ENCODE peak calls at places on chromosomes 4 and X, in four cellular contexts. C is GM12878, H is H1, B is HepG2. D is an unnamed sample.

GRCh38 chr4:107034982-107035710 is 967 bp downstream of the DKK2 start:
- DNase-seq in C (no peak), H (no peak), B (no peak), D (no peak)

GRCh38 chrX:28158019-28158777 is 176.9 kb upstream of the DCAF8L1 start:
- DNase-seq in C (no peak), H (peak), B (no peak), D (no peak)

GRCh38 chr4:6324999-6325790 is 55.5 kb downstream of the WFS1 start:
- DNase-seq in H (no peak), C (no peak), B (no peak), D (no peak)

GRCh38 chr4:3296651-3297050 is 3.8 kb downstream of the RGS12 start:
- DNase-seq in B (no peak), H (no peak), C (no peak), D (no peak)

GRCh38 chr4:183249854-183250253 is 70.2 kb downstream of the CLDN22 start:
- DNase-seq in B (peak), C (no peak), H (no peak), D (peak)

GRCh38 chr4:34108456-34108855 is 2135.9 kb downstream of the ARAP2 start:
- DNase-seq in C (no peak), B (no peak), H (no peak), D (no peak)

GRCh38 chr4:160202802-160203201 is 1099.9 kb downstream of the RAPGEF2 start:
- DNase-seq in H (no peak), C (no peak), B (no peak), D (no peak)

GRCh38 chrX:38891641-38892413 is 90.6 kb downstream of the MID1IP1 start:
- DNase-seq in H (no peak), C (no peak), B (no peak), D (no peak)

GRCh38 chr4:186701273-186701672 is 22.4 kb downstream of the FAT1 start:
- DNase-seq in C (no peak), H (peak), B (peak), D (no peak)

GRCh38 chr4:183223046-183223445 is 97.0 kb downstream of the CLDN22 start:
- DNase-seq in H (no peak), B (no peak), C (no peak), D (no peak)

GRCh38 chrX:66602381-66602938 is 36.4 kb downstream of the EDA2R start:
- DNase-seq in H (no peak), C (no peak), B (peak), D (no peak)

GRCh38 chr4:39706334-39706733 is 8.4 kb downstream of the UBE2K start:
- DNase-seq in C (no peak), B (peak), H (peak), D (no peak)

GRCh38 chrX:133726211-133726630 is 259.2 kb downstream of the GPC3 start:
- DNase-seq in H (no peak), B (peak), C (no peak), D (no peak)

GRCh38 chr4:16198271-16198670 is 28.0 kb downstream of the TAPT1 start:
- DNase-seq in C (no peak), H (no peak), B (no peak), D (no peak)
- TF ChIP-seq EP300 in C (no peak), H (no peak), B (no peak), D (no peak)

GRCh38 chr4:8688041-8688907 is 95.7 kb downstream of the CPZ start:
- DNase-seq in C (no peak), H (peak), B (no peak), D (peak)
- TF ChIP-seq ZNF274 in C (no peak), H (no peak), B (no peak), D (no peak)

DNA sequence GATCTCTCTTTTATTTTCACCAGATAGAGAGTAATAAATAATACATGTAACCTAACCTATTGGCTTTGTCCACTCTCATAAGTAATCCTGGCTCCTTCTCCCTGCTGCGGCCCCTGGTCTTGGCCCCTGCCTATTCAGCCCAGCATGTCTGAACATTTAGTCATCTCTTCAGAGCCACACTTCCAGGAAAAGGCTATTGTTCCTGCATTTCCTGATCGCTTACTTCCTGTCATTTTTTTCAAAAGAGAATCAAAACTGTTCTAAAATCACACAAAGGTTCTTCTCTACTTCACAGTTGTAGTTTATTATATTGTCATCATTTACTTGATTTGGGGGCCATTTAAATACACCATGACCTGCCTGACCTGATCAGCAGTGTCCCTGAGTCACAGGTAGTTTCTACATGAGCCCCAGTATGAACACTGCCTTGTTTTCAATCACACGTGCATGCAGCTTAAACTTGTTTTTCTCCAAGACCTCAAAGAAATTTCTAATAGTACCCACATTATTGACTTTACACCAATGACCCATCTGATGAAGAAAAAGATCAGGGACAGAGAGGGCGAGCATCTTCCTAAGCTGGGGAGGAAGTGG is 47.4 kb upstream of the KDR start:
- DNase-seq in B (no peak), H (no peak), C (no peak), D (no peak)
- TF ChIP-seq EP300 in B (no peak), H (no peak), C (no peak), D (no peak)

DNA sequence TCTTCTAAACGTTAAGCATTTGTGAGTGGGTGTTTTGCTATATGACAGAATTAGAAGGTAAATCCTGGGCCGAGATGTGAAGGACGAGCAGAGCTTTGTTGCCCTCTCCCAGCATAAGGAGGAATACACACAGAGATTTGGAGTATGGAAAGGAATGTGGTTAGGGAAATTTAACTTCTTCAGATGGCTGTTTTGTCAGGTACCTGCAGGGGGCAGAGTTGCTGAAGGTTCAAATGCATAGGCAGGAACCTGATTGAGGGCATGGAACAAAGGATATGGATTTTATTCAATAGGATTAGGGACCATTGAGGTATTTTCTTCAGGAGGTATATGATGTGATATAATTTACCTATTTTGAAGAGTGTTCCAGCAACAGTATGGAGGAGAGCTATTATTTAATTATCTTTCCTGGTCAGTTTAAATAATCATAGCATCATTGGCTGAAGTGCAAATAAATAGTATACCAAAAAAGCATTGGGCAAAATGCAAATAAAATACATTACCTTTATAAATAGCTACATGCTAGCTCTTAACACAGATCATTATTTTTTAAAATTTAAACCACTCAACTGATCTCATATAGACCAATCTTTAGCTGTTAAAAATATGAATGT is 143.6 kb downstream of the SLIT2 start:
- DNase-seq in C (no peak), B (peak), H (peak), D (peak)
- TF ChIP-seq ZNF274 in C (no peak), B (no peak), H (no peak), D (no peak)

DNA sequence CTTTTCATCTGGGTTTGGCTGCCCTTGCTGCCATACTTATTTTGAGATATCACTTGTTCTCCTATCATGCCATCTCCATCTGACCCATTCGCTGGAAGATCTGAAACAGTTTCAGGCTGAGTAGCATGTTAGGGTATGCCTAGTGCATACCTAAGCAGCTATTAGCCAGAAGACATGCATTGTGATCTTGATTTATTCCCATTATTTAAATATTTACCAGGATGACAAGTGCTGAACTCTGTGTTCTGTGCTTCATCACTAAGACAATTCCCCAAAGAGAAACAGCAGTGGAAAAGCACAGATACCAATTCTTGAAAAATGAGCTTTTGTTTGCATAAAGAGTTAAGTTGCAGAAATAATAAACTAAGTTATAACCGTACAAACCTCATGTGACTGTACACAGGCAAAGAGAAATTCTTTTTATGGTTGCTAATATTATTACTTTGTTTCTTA is 271.0 kb upstream of the ARSJ start:
- DNase-seq in H (no peak), C (no peak), B (no peak), D (no peak)
- TF ChIP-seq EP300 in H (no peak), C (no peak), B (no peak), D (no peak)

DNA sequence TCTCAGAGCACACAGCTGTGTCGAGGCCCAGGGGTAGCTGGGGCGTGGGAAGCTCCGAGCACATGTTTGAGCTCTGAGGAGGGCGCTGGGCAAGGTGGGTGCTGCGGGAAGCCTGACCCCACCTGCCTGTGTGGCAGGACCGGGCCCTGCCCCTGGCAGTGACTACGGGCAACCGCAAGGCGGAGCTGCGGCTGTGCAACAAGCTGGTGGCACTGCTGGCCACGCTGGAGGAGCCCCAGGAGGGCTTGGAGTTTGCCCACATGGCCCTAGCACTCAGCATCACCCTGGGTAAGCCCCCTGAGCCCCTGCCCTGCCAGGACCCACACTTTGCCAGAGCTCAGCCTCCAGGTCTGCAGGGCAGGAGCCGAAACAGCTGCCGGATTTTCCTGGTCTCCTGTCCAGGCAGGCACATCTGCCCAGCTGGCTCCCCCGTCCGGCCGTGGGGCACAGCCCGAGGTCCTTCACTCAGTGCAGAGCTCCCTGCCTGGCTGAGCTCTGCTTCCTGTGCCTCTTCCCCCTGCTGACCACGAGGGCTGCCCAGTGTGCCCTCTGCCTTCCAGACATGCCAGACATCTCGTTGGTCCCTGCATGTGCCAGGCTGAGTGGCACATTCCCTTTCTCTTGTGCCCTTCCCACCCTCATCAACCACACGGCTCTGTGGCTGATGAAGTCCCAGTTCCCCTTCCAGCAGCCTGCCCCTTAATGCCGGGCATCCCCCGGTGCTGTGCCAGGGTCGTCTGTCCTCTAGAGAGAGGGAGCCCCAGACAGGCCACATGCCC is 33.2 kb upstream of the HTRA3 start:
- DNase-seq in B (no peak), C (no peak), H (no peak), D (peak)
- TF ChIP-seq ZNF274 in B (no peak), C (no peak), H (no peak), D (no peak)

DNA sequence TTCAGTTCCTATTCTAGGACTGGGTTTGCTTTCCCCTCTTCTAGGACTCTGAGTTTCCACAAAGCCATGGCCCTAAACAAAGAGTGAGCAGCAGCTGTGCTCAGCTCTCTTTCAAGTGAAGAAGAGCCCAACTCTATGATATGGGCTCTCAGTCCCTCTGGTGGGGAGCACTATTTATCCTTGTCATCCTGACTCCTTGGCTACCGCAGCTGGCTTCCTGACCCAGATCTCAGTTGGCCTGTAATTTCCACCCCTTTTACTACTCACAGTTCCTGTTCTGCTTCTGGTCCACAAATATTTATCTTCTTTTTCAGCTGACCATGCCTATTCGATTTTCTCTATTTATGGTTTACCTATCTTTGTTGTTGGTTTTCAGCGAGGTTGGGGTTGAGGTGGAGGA is 33.8 kb downstream of the F8 start:
- DNase-seq in C (no peak), H (no peak), B (no peak), D (no peak)
- TF ChIP-seq EP300 in C (no peak), H (no peak), B (no peak), D (no peak)

DNA sequence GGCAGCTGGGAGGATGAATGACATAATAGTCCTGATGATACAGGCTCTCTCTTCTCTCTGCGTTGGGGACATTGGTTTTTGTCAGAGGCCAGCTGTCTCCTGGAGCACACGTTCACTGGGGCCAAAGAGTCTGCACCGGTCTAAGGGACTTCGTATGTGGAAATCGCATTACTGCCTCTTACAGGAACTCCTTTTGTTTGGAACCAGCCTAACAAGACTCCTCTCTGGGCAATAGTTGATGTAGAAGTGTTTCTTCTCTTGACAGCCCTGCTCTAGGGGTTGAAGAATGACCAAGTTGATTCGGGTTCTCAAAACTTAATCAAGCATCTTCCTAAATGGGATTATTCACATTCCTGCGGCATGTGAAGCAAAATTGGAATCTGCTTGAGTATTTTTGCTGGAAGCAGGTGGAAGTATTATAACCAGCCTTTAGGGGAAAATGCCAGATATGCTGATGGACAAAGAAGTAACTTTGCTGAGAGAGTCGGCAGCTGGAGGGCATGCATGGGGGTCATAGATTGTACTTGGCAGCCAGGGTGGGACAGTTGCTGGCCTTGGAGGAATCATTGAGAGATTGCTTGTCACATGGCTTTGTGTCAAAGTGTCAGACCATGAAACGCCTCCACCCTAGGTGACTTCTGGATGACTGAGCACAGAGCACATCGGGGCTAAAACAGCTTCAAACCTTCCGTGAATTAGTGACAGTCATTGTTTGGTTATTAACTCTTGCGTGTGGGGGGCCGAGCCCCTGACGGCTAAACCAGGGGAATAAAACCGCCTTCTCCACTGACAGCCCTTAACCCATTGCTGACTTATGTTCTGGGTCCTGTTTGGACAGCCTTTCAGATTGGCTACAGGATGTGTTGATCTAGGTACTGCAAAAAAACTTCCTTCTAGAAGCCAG is 34.4 kb upstream of the SLC34A2 start:
- DNase-seq in B (no peak), H (no peak), C (no peak), D (no peak)
- TF ChIP-seq ZNF274 in B (no peak), H (no peak), C (no peak), D (no peak)